ENCODE peak calls at places on chromosome 13, in six cellular contexts. S is neuronal stem cell, Y is stomach, I is aorta, F is heart right ventricle, R is small intestine. K is an unnamed sample.

GRCh38 chr13:71517004-71517403 is 350.0 kb downstream of the DACH1 start:
- DNase-seq in S (no peak), F (no peak), Y (no peak), I (no peak), R (peak; percentile 90), K (no peak)

GRCh38 chr13:113936166-113936565 is 37.7 kb downstream of the C13orf46 start:
- DNase-seq in R (no peak), Y (no peak), S (no peak), F (no peak), I (no peak), K (no peak)

GRCh38 chr13:66462187-66462586 is 767.9 kb downstream of the PCDH9 start:
- DNase-seq in I (no peak), F (no peak), R (no peak), Y (no peak), S (no peak), K (no peak)

GRCh38 chr13:49625392-49626137 is 2.7 kb upstream of the ARL11 start:
- DNase-seq in R (peak; percentile 89), S (no peak), I (peak; percentile 72), F (peak; percentile 43), Y (peak; percentile 87), K (no peak)

GRCh38 chr13:85896516-85897450 is 97.6 kb upstream of the SLITRK6 start:
- DNase-seq in F (no peak), S (no peak), Y (no peak), R (no peak), I (no peak), K (no peak)

GRCh38 chr13:50693755-50694154 is 149.7 kb downstream of the DLEU7 start:
- DNase-seq in S (no peak), R (peak; percentile 8), F (peak; percentile 64), Y (peak; percentile 33), I (peak; percentile 52), K (no peak)

GRCh38 chr13:87361216-87361615 is 310.0 kb upstream of the SLITRK5 start:
- DNase-seq in R (no peak), Y (no peak), F (no peak), I (no peak), S (no peak), K (no peak)

GRCh38 chr13:24138911-24139310 is 21.6 kb upstream of the SPATA13 start:
- DNase-seq in I (no peak), S (no peak), Y (no peak), R (no peak), F (no peak), K (peak; percentile 29)

GRCh38 chr13:40143559-40143958 is 488.1 kb downstream of the COG6 start:
- DNase-seq in S (no peak), I (no peak), R (no peak), F (no peak), Y (no peak), K (no peak)

GRCh38 chr13:48500652-48501197 is 32.2 kb downstream of the RCBTB2 start:
- DNase-seq in I (no peak), Y (no peak), F (no peak), R (no peak), S (no peak), K (no peak)

GRCh38 chr13:49098771-49099512 is 121.2 kb upstream of the MLNR start:
- DNase-seq in R (peak; percentile 65), Y (no peak), S (no peak), I (no peak), F (no peak), K (no peak)

GRCh38 chr13:32538234-32538620 is 368 bp downstream of the N4BP2L2 start:
- DNase-seq in I (peak; percentile 62), Y (peak; percentile 63), R (no peak), S (no peak), F (peak; percentile 44), K (no peak)

GRCh38 chr13:60838581-60838980 is 441.6 kb downstream of the TDRD3 start:
- DNase-seq in Y (no peak), S (no peak), I (no peak), R (no peak), F (no peak), K (no peak)

GRCh38 chr13:34750078-34750703 is 191.9 kb upstream of the NBEA start:
- DNase-seq in S (peak; percentile 20), F (peak; percentile 45), Y (no peak), I (no peak), R (peak; percentile 2), K (no peak)

GRCh38 chr13:99278199-99278598 is 20.0 kb upstream of the GPR18 start:
- DNase-seq in I (no peak), R (no peak), F (no peak), Y (no peak), S (no peak), K (no peak)

GRCh38 chr13:87052731-87053130 is 618.4 kb upstream of the SLITRK5 start:
- DNase-seq in I (no peak), R (no peak), Y (no peak), F (no peak), S (no peak), K (no peak)

GRCh38 chr13:112947796-112948195 is 21.2 kb upstream of the MCF2L start:
- DNase-seq in R (no peak), S (no peak), F (no peak), Y (no peak), I (no peak), K (no peak)

GRCh38 chr13:39818953-39819352 is 163.5 kb downstream of the COG6 start:
- DNase-seq in F (no peak), S (no peak), R (no peak), Y (no peak), I (no peak), K (no peak)

GRCh38 chr13:39684531-39685137 is 29.2 kb downstream of the COG6 start:
- DNase-seq in I (no peak), F (no peak), R (peak; percentile 23), S (peak; percentile 5), Y (no peak), K (no peak)

GRCh38 chr13:99124695-99125334 is 75.8 kb upstream of the UBAC2 start:
- DNase-seq in I (no peak), Y (no peak), S (no peak), F (no peak), R (peak; percentile 2), K (no peak)

GRCh38 chr13:99093997-99094396 is 106.7 kb upstream of the UBAC2 start:
- DNase-seq in F (no peak), R (no peak), Y (no peak), I (no peak), S (no peak), K (no peak)

GRCh38 chr13:99224019-99224418 is 23.4 kb downstream of the UBAC2 start:
- DNase-seq in S (no peak), F (no peak), Y (no peak), I (no peak), R (no peak), K (no peak)

DNA sequence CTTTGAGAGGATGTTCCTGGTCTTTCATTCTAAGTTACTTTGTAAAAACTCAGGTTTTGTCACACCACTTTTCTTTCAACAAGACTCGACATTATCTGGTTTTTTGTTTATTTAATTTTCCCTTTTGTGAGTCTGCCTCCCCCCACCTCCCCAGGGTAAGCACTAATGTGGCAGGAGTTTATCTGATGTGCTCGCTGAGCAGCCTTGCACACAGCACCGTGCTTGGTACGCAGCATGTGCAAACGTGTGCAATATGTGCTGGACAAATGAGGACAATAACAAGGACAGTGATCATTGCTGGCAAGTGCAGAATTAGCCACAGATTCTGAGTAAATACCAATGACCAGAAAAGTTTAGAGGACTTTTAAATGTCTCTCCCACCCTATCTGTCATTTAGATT is 391.4 kb downstream of the IRS2 start:
- DNase-seq in S (no peak), Y (no peak), R (no peak), I (no peak), F (no peak), K (no peak)
- H3K27ac ChIP-seq in S (no peak overlapping the region), Y (no peak overlapping the region), R (no peak overlapping the region), I (no peak overlapping the region), F (no peak overlapping the region), K (no peak overlapping the region)

DNA sequence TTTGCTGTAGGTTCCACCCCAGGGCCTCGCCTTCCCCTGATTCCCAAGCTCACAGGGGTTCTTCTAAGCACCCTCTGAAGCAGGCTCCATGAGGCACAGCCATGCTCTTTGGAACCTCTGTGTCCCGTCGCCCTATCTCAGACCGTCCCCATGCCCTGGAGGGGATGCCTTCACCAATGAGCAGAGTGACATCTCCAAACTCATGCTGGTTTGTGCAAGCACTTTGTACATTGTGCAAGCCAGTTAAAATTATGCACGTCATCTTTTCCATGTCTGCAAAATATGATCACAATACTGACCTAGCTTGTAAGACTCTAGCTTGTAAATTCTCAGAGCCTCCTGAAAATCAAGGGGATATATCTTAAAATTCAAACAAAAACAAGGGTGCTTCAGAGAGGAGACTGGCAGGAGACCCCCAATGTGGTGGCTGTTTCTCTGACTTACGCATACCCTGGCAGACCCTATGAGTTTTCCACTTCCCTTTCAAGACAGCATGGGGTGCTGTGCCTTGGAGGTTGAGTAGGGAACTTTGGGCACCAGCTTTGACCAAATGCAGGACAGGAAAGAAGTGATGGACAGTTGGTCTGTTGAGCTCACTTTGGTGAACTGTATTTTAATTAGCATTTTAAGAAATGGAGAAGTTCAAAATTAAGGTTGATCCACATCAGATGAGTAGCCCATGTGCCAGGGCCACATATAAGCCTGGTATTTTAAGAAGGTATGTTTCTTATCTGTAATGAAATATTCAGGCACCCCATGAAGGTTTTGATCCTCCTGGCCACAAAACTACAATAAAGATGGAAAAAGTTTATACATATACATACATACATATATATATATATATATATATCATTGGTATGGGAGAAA is 46.2 kb upstream of the RAP2A start:
- DNase-seq in Y (no peak), S (no peak), F (no peak), R (no peak), I (no peak), K (no peak)
- H3K27ac ChIP-seq in Y (no peak overlapping the region), S (no peak overlapping the region), F (no peak overlapping the region), R (no peak overlapping the region), I (no peak overlapping the region), K (peak overlapping the region; percentile 89)

DNA sequence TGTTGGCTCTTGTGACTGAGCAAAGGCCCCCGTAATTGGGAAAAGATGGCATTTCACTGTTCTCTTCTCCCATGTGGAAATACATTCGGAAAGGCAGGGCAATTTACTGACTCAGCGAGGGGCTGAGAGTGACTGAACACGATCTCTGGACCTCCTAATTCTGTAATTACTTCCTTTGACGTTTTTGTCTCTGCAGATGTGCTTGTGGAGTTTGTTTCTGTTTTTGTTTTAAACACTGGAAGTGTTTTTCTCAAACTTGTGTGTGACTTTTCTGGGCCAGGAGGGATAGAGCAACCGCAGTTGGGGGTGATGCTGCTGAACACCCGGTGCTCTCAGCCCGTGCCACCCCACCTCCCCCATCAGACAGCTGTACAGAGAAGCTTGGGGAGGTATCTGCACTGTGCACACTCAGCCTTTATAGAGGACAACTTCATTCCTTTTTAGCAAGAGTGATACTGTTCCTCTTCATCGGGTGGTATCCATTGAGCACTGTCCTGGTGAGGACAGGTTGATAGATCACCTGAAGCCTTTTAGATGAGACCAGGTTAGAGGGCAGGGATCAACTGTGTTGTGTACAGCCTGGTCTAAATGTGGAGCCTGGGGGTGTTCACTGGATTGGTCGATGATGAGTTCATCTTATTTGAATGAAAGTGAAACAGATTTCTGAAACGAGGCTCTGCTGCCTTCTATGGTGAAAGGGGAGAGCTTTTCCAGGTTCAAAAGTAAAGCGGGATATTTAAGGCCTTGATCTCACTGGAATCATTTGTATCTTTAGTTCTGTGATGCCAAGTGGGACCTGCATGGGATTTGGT is 117.4 kb downstream of the ESD start:
- DNase-seq in Y (no peak), S (no peak), R (peak; percentile 73), I (no peak), F (peak; percentile 60), K (no peak)
- H3K27ac ChIP-seq in Y (peak overlapping the region; percentile 71), S (no peak overlapping the region), R (peak overlapping the region; percentile 72), I (peak overlapping the region; percentile 51), F (peak overlapping the region; percentile 18), K (no peak overlapping the region)

DNA sequence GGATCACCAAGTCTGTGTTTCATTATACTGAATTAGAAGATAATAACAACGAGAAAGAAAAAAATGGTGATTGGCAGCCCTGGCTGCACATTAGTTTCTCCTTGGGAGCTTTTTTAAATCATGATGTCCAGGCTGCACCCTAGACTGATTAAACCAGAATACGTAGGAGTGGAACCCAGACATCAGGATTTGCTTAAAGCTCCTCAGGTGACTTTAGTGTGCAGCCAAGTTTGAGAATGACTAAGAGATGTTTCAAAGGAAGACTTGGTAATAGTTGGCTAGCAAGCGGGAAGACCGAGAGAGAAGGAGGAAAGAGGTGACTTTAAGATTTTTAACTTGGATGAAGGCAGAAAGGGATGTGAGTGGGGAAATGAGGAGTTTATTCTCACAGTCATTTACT is 71.4 kb upstream of the SERP2 start:
- DNase-seq in Y (no peak), S (no peak), I (no peak), R (no peak), F (no peak), K (no peak)
- H3K27ac ChIP-seq in Y (peak overlapping the region; percentile 58), S (no peak overlapping the region), I (no peak overlapping the region), R (no peak overlapping the region), F (no peak overlapping the region), K (no peak overlapping the region)

K was measured in caudate nucleus.